ENCODE peak calls at places on chromosome 16, in five cellular contexts. H is H1, B is mesenchymal stem cell, C is IMR-90, G is mesendoderm. Y is an unnamed sample.

GRCh38 chr16:53417011-53417410 is 17.3 kb upstream of the RBL2 start:
- DNase-seq in B (peak), G (peak), C (peak), H (no peak), Y (no peak)

GRCh38 chr16:66084306-66084705 is 282.2 kb upstream of the CDH5 start:
- DNase-seq in B (no peak), G (no peak), H (no peak), C (no peak), Y (no peak)

GRCh38 chr16:2019500-2019899 is at the start of gene NPW:
- DNase-seq in H (peak), C (no peak), G (no peak), B (peak), Y (no peak)

GRCh38 chr16:57565461-57565860 is 23.0 kb downstream of the ADGRG5 start:
- DNase-seq in C (no peak), H (no peak), B (no peak), G (no peak), Y (no peak)

GRCh38 chr16:19291459-19291858 is 5.9 kb downstream of the CLEC19A start:
- DNase-seq in G (peak), C (no peak), H (no peak), B (peak), Y (peak)

GRCh38 chr16:57133911-57134310 is 41.5 kb downstream of the CPNE2 start:
- DNase-seq in G (no peak), H (no peak), C (no peak), B (no peak), Y (no peak)

GRCh38 chr16:10371592-10371991 is 14.3 kb upstream of the ATF7IP2 start:
- DNase-seq in H (no peak), C (no peak), G (no peak), B (no peak), Y (no peak)

GRCh38 chr16:81703177-81704155 is 75.6 kb upstream of the PLCG2 start:
- DNase-seq in G (no peak), B (peak), C (peak), H (no peak), Y (no peak)

GRCh38 chr16:55478827-55479559 is at the start of gene MMP2:
- DNase-seq in C (peak), B (peak), H (peak), G (peak), Y (peak)

GRCh38 chr16:69145658-69146057 is 13.2 kb downstream of the UTP4 start:
- DNase-seq in B (no peak), C (peak), G (no peak), H (no peak), Y (no peak)

GRCh38 chr16:71214771-71215381 is 15.6 kb downstream of the HYDIN start:
- DNase-seq in C (no peak), G (peak), B (no peak), H (no peak), Y (no peak)

GRCh38 chr16:81401035-81401950 is 43.3 kb upstream of the CMIP start:
- DNase-seq in G (no peak), C (peak), H (no peak), B (peak), Y (no peak)

GRCh38 chr16:86572616-86573015 is 5.7 kb upstream of the FOXL1 start:
- DNase-seq in G (peak), B (no peak), C (no peak), H (no peak), Y (no peak)

GRCh38 chr16:6193718-6194117 is 1096.1 kb upstream of the EEF2KMT start:
- DNase-seq in G (peak), B (no peak), C (no peak), H (peak), Y (peak)

GRCh38 chr16:72291531-72291981 is 119.6 kb upstream of the PMFBP1 start:
- DNase-seq in C (peak), H (no peak), G (no peak), B (peak), Y (no peak)

GRCh38 chr16:85850344-85850880 is 48.5 kb upstream of the IRF8 start:
- DNase-seq in G (no peak), B (no peak), C (no peak), H (no peak), Y (no peak)

GRCh38 chr16:47732806-47733150 is 271.6 kb downstream of the PHKB start:
- DNase-seq in G (peak), C (peak), H (no peak), B (peak), Y (no peak)

GRCh38 chr16:56998352-56998751 is 9.0 kb downstream of the NLRC5 start:
- DNase-seq in G (no peak), H (no peak), B (no peak), C (no peak), Y (no peak)

GRCh38 chr16:14244344-14245010 is 173.4 kb downstream of the MRTFB start:
- DNase-seq in G (no peak), C (peak), B (no peak), H (no peak), Y (no peak)

GRCh38 chr16:10577305-10578202 is 2.8 kb downstream of the EMP2 start:
- DNase-seq in G (peak), C (no peak), H (no peak), B (no peak), Y (no peak)

GRCh38 chr16:11682655-11683096 is 14.4 kb downstream of the SNN start:
- DNase-seq in H (no peak), C (peak), B (peak), G (no peak), Y (no peak)

GRCh38 chr16:19137201-19137601 is 23.4 kb downstream of the ITPRIPL2 start:
- DNase-seq in B (peak), H (no peak), C (no peak), G (no peak), Y (no peak)

GRCh38 chr16:65077181-65077580 is 44.7 kb downstream of the CDH11 start:
- DNase-seq in H (no peak), B (no peak), C (no peak), G (no peak), Y (no peak)

GRCh38 chr16:10181196-10182162 is 749 bp downstream of the GRIN2A start:
- DNase-seq in G (peak), B (peak), C (peak), H (peak), Y (peak)

DNA sequence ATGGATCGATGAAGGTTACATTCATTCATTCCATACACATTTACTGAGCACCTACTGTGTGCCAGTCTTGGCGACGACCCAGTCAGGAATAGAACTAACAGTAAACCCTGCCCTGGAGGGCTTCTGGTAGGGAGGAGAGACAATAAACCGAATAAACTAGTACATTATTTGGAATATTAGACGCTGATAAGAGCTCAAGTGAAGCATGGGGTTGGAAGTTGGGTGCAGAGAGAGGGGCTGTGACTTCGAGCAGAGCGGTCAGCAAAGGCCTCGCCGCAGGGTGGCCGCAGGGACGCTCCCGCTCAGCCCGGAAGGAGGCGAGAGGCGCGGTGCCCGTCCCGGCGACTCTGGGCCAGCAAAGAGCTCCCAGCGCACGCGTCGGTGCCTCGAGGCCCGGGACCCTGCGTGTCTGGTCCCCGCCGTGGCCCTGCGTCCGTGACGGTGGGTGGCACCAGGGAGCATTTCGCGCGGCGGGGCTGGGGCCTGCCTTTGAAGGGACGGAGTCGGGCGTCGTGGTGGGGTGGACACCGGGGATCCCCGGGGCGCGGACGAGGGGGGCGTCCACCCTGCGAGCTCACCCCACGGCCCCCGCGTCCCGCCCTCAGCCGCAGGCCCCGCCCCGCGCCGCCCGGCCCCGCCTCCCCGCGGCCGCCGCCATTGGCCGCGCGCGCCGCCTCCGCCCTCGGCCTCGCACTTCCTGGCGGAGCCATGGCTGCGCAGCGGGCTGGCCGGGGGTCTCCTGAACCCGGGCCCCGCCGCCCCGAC is at the start of gene KLHL36:
- DNase-seq in H (peak), C (no peak), B (peak), G (no peak), Y (peak)
- H2BK5ac ChIP-seq in H (peak), C (peak), B (peak), G (no peak), Y (peak)

DNA sequence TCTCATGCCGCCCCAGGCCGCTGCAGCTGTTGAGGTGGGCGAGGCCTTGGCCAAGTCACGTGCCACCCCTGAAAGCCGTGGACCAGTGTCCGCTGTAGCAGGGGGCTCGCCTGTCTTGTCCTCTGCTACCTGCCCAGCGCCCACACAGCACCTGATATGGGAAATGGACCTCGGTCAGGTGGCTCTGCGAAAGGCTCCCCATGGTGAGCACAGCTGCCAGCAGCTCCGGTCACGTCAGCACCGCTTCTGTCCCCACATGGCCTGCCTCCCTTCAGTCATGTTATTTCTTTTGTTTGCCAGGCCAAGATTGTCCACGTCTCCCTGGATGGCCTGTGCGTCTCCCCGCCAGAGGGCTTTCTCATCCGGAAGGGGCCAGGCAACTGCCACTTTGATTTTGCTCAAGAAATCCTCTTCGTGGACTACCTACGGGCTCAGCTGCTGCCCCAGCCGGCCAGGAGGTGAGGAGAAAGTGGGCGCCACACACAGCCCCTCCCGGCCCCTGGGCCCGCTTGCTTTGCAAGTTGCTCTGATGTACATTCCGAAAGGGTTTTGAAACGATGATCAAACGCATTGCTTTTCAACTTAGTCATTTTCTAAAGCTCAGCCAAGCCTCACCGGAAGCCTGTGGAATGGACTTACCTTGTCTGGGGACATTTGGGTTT is 219.7 kb downstream of the KATNIP start:
- DNase-seq in B (no peak), C (peak), H (no peak), G (peak), Y (no peak)
- H3K18ac ChIP-seq in B (no peak), C (no peak), H (no peak), G (no peak), Y (no peak)

DNA sequence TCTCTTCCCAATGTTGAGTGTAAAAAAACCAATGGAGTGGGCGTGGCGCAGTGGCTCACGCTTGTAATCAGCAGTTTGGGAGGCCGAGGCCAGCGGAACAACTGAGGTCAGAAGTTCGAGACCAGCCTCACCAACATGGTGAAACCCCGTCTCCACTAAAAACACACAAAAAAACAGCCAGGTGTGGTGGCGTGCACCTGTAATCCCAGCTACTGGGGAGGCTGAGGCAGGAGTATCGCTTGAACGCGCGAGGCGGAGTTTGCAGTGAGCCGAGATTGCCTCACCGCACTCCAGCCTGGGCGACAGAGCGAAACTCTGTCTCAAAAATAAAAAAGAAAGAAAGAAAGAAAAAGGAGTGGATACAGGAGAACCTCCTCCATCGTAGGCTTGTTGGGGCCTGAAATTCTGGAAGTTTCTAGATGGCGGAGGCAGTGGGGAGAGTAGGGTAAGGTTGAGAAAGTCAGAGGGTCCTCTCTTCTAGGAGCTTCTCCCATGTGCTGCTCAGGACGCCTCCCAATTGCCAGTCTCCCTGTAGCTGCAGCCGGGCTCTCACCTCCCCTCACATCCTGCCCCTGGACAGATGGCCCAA is 709 bp upstream of the ZNF764 start:
- DNase-seq in G (no peak), B (no peak), H (no peak), C (no peak), Y (no peak)
- H2BK15ac ChIP-seq in G (no peak), B (no peak), H (peak), C (peak), Y (peak)

DNA sequence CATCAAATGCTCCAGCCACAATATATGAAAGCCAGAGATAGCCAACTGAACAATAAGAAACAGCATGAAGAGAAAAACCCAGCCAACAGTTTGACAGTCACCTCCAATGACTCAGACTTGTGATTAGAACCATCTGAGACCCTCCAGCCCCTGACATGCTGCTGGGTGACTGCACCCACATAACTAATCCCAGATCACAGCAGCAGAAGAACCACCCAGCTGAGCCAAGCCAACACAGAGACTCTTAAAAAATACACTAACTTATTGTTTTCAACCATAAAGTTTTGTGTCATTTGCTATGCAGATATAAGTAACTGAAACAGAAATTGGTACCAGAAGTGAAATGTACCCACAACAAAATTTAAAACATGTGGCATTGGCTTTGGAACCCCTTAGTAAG is 314.3 kb upstream of the DYNLRB2 start:
- DNase-seq in C (no peak), B (no peak), H (no peak), G (no peak), Y (no peak)
- H2BK5ac ChIP-seq in C (no peak), B (no peak), H (no peak), G (no peak), Y (no peak)

GRCh38 chr16:17412221-17412620 is 58.5 kb downstream of the XYLT1 start:
- DNase-seq in H (no peak), C (peak), G (peak), B (no peak), Y (peak)

GRCh38 chr16:17408955-17409441 is 61.8 kb downstream of the XYLT1 start:
- DNase-seq in B (no peak), C (no peak), H (no peak), G (no peak), Y (no peak)

GRCh38 chr16:17413508-17413907 is 57.3 kb downstream of the XYLT1 start:
- DNase-seq in C (no peak), G (no peak), B (no peak), H (no peak), Y (no peak)

GRCh38 chr16:17409894-17410293 is 60.9 kb downstream of the XYLT1 start:
- DNase-seq in G (no peak), B (no peak), H (no peak), C (no peak), Y (no peak)

GRCh38 chr16:17411263-17411662 is 59.5 kb downstream of the XYLT1 start:
- DNase-seq in C (no peak), G (no peak), B (no peak), H (no peak), Y (no peak)
- H3K18ac ChIP-seq in C (no peak), G (no peak), B (no peak), H (no peak), Y (no peak)

Y was measured in neuronal stem cell.